ENCODE peak calls at places on chromosomes 16 and 17, in five cellular contexts. V, F, L, K and G are unnamed samples.

GRCh38 chr17:31093866-31094599 is 744 bp upstream of the NF1 start:
- DNase-seq in V (no peak), F (no peak), L (no peak), K (no peak), G (no peak)

GRCh38 chr16:57637424-57637823 is 9.0 kb downstream of the ADGRG1 start:
- DNase-seq in V (no peak), F (no peak), L (no peak), K (no peak), G (no peak)

GRCh38 chr17:38868095-38868967 is 1.5 kb upstream of the LASP1 start:
- DNase-seq in V (no peak), F (no peak), L (peak; percentile 71), K (peak; percentile 72), G (peak; percentile 57)

GRCh38 chr16:30526137-30526822 is at the start of gene ZNF768:
- DNase-seq in V (peak; percentile 94), F (peak; percentile 90), L (peak; percentile 33), K (peak; percentile 9), G (peak; percentile 56)

GRCh38 chr16:49460786-49461470 is 87.3 kb downstream of the C16orf78 start:
- DNase-seq in V (no peak), F (no peak), L (no peak), K (no peak), G (no peak)

GRCh38 chr16:88970539-88971065 is 6.4 kb downstream of the CBFA2T3 start:
- DNase-seq in V (no peak), F (no peak), L (no peak), K (no peak), G (no peak)

GRCh38 chr16:53664724-53665345 is 38.8 kb downstream of the RPGRIP1L start:
- DNase-seq in V (no peak), F (no peak), L (no peak), K (peak; percentile 74), G (no peak)

GRCh38 chr16:57304169-57305061 is 19.9 kb upstream of the PLLP start:
- DNase-seq in V (no peak), F (no peak), L (peak; percentile 90), K (peak; percentile 36), G (peak; percentile 47)

GRCh38 chr17:34259151-34259550 is 4.1 kb downstream of the CCL2 start:
- DNase-seq in V (no peak), F (no peak), L (no peak), K (no peak), G (no peak)

GRCh38 chr16:23148513-23149266 is 562 bp downstream of the USP31 start:
- DNase-seq in V (peak; percentile 78), F (peak; percentile 67), L (peak; percentile 59), K (peak; percentile 60), G (peak; percentile 41)

GRCh38 chr17:28726396-28726911 is 421 bp upstream of the TLCD1 start:
- DNase-seq in V (no peak), F (no peak), L (peak; percentile 73), K (peak; percentile 57), G (peak; percentile 85)

GRCh38 chr16:20298452-20298851 is 28.9 kb downstream of the GP2 start:
- DNase-seq in V (no peak), F (no peak), L (no peak), K (no peak), G (no peak)

GRCh38 chr17:73552300-73553088 is 91.8 kb downstream of the SDK2 start:
- DNase-seq in V (no peak), F (no peak), L (no peak), K (no peak), G (no peak)

GRCh38 chr17:64500487-64500859 is 3.6 kb upstream of the POLG2 start:
- DNase-seq in V (no peak), F (no peak), L (no peak), K (no peak), G (no peak)

GRCh38 chr17:44655983-44656700 is at the start of gene MEIOC:
- DNase-seq in V (peak; percentile 97), F (no peak), L (peak; percentile 95), K (no peak), G (no peak)

DNA sequence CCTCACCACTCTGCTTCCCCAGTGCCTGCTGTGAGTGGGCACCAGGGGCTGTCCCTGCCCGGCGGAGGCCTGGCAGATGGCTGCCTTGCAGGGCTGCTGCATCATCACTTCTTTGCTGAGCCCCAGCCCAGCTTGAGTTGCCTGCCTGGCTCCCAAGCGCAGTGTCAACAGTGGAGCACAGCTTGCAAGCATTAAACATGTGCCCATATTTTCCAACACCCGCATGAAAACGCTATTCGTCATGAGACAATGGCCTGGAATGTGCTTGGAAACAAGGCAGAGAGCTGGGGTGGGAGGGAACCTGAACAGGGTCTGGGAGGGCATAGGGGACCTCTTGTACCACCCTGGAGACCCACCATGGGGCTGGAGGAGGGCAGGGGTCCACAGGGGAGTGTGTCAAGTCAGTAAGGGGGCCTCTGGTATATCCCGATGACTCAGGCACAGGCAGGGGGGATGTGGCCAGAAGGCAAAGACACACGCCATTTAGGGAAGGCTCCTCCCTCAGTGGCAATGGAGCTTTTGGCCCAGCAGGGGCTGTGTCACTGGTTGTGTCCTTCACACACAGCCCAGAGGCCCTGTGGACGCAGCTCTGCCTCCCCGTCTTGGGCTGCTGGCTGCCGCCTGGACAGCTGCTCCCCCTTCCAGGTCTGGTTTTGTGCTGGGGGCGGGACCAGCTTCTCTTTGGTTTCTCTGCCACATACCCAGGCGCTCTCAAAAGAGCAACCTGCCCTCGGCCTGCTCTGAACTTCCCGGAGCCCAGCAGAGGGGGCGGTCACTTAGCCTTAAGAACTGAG is 17.4 kb upstream of the MTSS2 start:
- DNase-seq in V (peak; percentile 88), F (peak; percentile 38), L (no peak), K (peak; percentile 94), G (peak; percentile 88)
- H3K27ac ChIP-seq in V (peak overlapping the region; percentile 96), F (no peak overlapping the region), L (peak overlapping the region; percentile 92), K (peak overlapping the region; percentile 97), G (peak overlapping the region; percentile 72)

GRCh38 chr17:27157898-27158297 is 136.0 kb upstream of the WSB1 start:
- DNase-seq in V (no peak), F (no peak), L (no peak), K (no peak), G (no peak)

GRCh38 chr17:27155866-27156265 is 138.0 kb upstream of the WSB1 start:
- DNase-seq in V (no peak), F (no peak), L (no peak), K (no peak), G (no peak)

GRCh38 chr17:27158390-27158789 is 135.5 kb upstream of the WSB1 start:
- DNase-seq in V (no peak), F (no peak), L (no peak), K (no peak), G (no peak)

GRCh38 chr17:27153005-27153404 is 140.9 kb upstream of the WSB1 start:
- DNase-seq in V (no peak), F (no peak), L (no peak), K (no peak), G (no peak)

GRCh38 chr17:27157297-27157696 is 136.6 kb upstream of the WSB1 start:
- DNase-seq in V (no peak), F (no peak), L (no peak), K (no peak), G (no peak)
- H3K9me3 ChIP-seq in V (no peaks in the 10 kb centered on the region), F (peaks cover 38% of the 10 kb centered on the region), L (no peaks in the 10 kb centered on the region), K (no peaks in the 10 kb centered on the region), G (peaks cover 5% of the 10 kb centered on the region)

GRCh38 chr16:86952769-86953168 is 364.4 kb downstream of the C16orf95 start:
- DNase-seq in V (no peak), F (no peak), L (no peak), K (peak; percentile 55), G (peak; percentile 42)

GRCh38 chr16:86951041-86951822 is 366.0 kb downstream of the C16orf95 start:
- DNase-seq in V (no peak), F (no peak), L (no peak), K (no peak), G (no peak)

GRCh38 chr16:86949630-86950029 is 367.6 kb downstream of the C16orf95 start:
- DNase-seq in V (no peak), F (no peak), L (no peak), K (no peak), G (no peak)

GRCh38 chr16:86953631-86954465 is 363.3 kb downstream of the C16orf95 start:
- DNase-seq in V (no peak), F (no peak), L (no peak), K (no peak), G (peak; percentile 50)

DNA sequence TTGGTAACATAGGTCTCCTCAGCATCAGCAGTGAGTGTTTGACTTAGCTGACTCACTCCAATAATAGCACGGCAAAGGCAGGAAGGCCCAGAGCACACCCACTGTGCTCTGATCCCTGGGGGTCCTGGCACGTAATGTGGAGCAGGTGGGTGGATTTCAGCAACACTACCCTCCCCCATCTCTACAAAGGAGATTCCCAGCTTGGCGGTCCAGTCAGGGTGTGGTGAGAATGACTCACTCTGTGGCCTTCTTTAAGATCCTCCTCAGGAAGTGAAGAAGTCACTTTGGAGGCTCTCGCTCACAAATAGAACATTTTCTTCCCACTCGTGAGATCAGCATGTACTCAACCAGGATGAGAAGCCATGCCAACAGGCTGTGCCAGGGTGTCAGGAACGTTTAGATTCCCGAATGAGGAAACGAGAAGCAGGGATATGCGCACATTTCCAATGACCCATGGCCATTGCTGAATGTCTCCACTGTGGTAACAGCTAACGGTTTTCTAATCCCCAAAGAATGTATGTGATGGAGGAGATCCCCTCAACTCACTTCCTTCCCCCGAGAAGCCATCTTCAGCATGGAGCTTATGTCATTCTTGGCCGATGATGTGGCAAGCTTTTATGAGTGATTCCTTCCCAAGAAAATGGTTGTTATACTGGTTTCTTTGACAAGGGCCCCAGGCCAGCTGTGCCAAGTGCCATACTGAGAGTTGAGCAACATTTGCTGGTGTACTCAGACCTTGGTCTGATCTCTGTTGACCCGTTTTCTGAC is 365.2 kb downstream of the C16orf95 start:
- DNase-seq in V (no peak), F (no peak), L (peak; percentile 87), K (peak; percentile 98), G (peak; percentile 78)
- H3K27ac ChIP-seq in V (peak overlapping the region; percentile 98), F (no peak overlapping the region), L (peak overlapping the region; percentile 81), K (peak overlapping the region; percentile 86), G (peak overlapping the region; percentile 87)

GRCh38 chr16:3189869-3190268 is 1.9 kb downstream of the OR1F1 start:
- DNase-seq in V (no peak), F (no peak), L (no peak), K (no peak), G (no peak)

GRCh38 chr16:3188675-3188924 is 596 bp downstream of the OR1F1 start:
- DNase-seq in V (no peak), F (no peak), L (no peak), K (no peak), G (no peak)

GRCh38 chr16:3190949-3191353 is 2.9 kb downstream of the OR1F1 start:
- DNase-seq in V (no peak), F (no peak), L (peak; percentile 67), K (no peak), G (no peak)

GRCh38 chr16:3187798-3188674 is at the start of gene OR1F1:
- DNase-seq in V (peak; percentile 78), F (peak; percentile 36), L (peak; percentile 95), K (peak; percentile 45), G (peak; percentile 79)

DNA sequence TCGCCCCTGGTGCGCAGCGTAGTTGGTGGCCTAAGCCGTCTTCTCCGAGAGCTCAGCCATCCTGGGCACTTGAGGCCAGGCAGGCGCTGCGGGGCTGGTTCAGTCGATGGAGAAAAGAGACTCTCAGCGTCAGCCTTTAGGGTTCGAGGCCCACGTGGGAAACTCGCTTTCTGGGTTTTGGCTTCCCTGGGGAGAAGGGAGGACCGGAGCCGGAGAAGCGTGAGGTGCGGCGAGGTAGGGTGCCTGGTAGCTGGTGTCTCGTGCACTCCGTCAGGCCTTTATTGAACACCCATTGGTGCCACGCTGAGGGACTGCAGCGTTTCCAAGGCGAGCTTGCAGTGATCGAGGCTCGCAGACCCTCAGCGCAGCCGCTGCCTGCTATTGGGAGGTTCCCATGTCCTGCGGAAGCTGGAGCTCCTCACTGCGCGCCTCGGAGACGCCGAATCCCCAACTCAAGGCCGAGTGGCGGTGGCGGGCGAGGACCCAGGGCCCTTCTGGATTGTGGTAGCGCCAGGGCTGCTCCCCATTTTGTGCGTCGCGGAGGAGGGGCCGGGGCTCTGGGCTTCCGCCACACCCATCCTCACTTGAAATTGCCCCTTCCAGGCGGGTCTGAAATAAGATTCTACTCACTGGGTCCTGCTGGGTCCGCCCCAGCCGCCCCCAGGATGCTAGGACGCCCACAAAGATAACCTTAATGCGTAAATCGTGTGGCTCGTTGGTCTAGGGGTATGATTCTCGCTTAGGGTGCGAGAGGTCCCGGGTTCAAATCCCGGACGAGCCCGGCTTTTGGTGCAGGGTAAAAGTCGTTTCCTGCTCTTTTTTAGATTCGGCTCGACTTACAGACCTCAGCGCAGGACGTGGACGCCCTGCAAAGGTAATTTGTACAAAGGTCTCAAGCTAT is 1.2 kb downstream of the OR1F1 start:
- DNase-seq in V (peak; percentile 76), F (peak; percentile 79), L (peak; percentile 91), K (peak; percentile 60), G (peak; percentile 74)
- H3K9me3 ChIP-seq in V (no peaks in the 10 kb centered on the region), F (no peaks in the 10 kb centered on the region), L (no peaks in the 10 kb centered on the region), K (no peaks in the 10 kb centered on the region), G (no peaks in the 10 kb centered on the region)